ENCODE peak calls at places on chromosomes 16 and 17, in five cellular contexts. A is NCI-H82; N is ACHN; Z is stimulated activated CD4-positive, alpha-beta T cell treated with anti-CD3 and anti-CD28 coated beads, Interleukin-1b, Interleukin-23, amount 100 ng/mL, for 1 hour; O is substantia nigra. V is an unnamed sample.

GRCh38 chr17:57953219-57953618 is 2.0 kb downstream of the CUEDC1 start:
- DNase-seq in A (no peak), N (no peak), Z (no peak), O (peak; percentile 28), V (no peak)

GRCh38 chr17:68328676-68329075 is 37.4 kb downstream of the ARSG start:
- DNase-seq in A (no peak), N (no peak), Z (no peak), O (no peak), V (peak; percentile 89)

GRCh38 chr17:48757524-48757961 is 29.0 kb upstream of the HOXB13 start:
- DNase-seq in A (no peak), N (peak; percentile 43), Z (no peak), O (no peak), V (no peak)

GRCh38 chr17:56830726-56831363 is 2.9 kb downstream of the C17orf67 start:
- DNase-seq in A (peak; percentile 38), N (no peak), Z (no peak), O (peak; percentile 33), V (no peak)

GRCh38 chr17:43431741-43432523 is 33.1 kb downstream of the ARL4D start:
- DNase-seq in A (peak; percentile 88), N (no peak), Z (no peak), O (no peak), V (no peak)

GRCh38 chr17:72136692-72137550 is 16.1 kb downstream of the SOX9 start:
- DNase-seq in A (no peak), N (no peak), Z (no peak), O (no peak), V (no peak)

GRCh38 chr16:66662445-66663194 is 33.9 kb downstream of the CMTM4 start:
- DNase-seq in A (peak; percentile 19), N (peak; percentile 71), Z (no peak), O (no peak), V (no peak)

GRCh38 chr16:1757714-1758461 is 13.5 kb downstream of the NME3 start:
- DNase-seq in A (no peak), N (no peak), Z (no peak), O (no peak), V (no peak)

GRCh38 chr17:2683912-2684311 is 27.7 kb downstream of the CLUH start:
- DNase-seq in A (no peak), N (no peak), Z (no peak), O (no peak), V (no peak)

GRCh38 chr17:45334231-45334630 is 17.4 kb upstream of the MAP3K14 start:
- DNase-seq in A (no peak), N (no peak), Z (no peak), O (no peak), V (peak; percentile 4)

GRCh38 chr16:27301236-27301861 is 12.4 kb upstream of the IL4R start:
- DNase-seq in A (no peak), N (no peak), Z (no peak), O (no peak), V (no peak)

GRCh38 chr17:80005360-80006338 is 30.0 kb downstream of the TBC1D16 start:
- DNase-seq in A (peak; percentile 75), N (peak; percentile 63), Z (no peak), O (peak; percentile 83), V (peak; percentile 87)

GRCh38 chr17:81428121-81428515 is 32.9 kb downstream of the BAHCC1 start:
- DNase-seq in A (peak; percentile 38), N (peak; percentile 46), Z (no peak), O (peak; percentile 47), V (no peak)

GRCh38 chr17:79609616-79610150 is 1.2 kb downstream of the RBFOX3 start:
- DNase-seq in A (peak; percentile 33), N (no peak), Z (no peak), O (peak; percentile 65), V (no peak)

GRCh38 chr17:74133726-74134125 is 69.8 kb upstream of the RPL38 start:
- DNase-seq in A (no peak), N (no peak), Z (no peak), O (no peak), V (no peak)

GRCh38 chr17:19384723-19385391 is 2.1 kb downstream of the MFAP4 start:
- DNase-seq in A (peak; percentile 85), N (no peak), Z (no peak), O (peak; percentile 82), V (no peak)

GRCh38 chr16:78993342-78993741 is 607.2 kb downstream of the MAF start:
- DNase-seq in A (no peak), N (no peak), Z (no peak), O (no peak), V (no peak)

GRCh38 chr16:28107232-28107631 is 43.7 kb upstream of the GSG1L start:
- DNase-seq in A (no peak), N (no peak), Z (no peak), O (no peak), V (no peak)

GRCh38 chr17:40810505-40810904 is 10.7 kb upstream of the KRT28 start:
- DNase-seq in A (no peak), N (peak; percentile 11), Z (no peak), O (no peak), V (no peak)

GRCh38 chr17:81231766-81232581 is 6.9 kb downstream of the TEPSIN start:
- DNase-seq in A (no peak), N (no peak), Z (no peak), O (no peak), V (no peak)

GRCh38 chr16:88393571-88393970 is 10.8 kb downstream of the ZNF469 start:
- DNase-seq in A (no peak), N (no peak), Z (no peak), O (no peak), V (no peak)

GRCh38 chr17:60832206-60832605 is 154.6 kb downstream of the BCAS3 start:
- DNase-seq in A (peak; percentile 9), N (no peak), Z (no peak), O (no peak), V (no peak)

GRCh38 chr17:31582151-31582907 is 190.9 kb downstream of the RAB11FIP4 start:
- DNase-seq in A (no peak), N (peak; percentile 19), Z (no peak), O (peak; percentile 43), V (no peak)

GRCh38 chr16:24541534-24541933 is 2.2 kb downstream of the RBBP6 start:
- DNase-seq in A (no peak), N (no peak), Z (no peak), O (no peak), V (no peak)

GRCh38 chr16:354286-354881 is 1.9 kb upstream of the AXIN1 start:
- DNase-seq in A (no peak), N (no peak), Z (no peak), O (no peak), V (no peak)

GRCh38 chr17:44084131-44084538 is 13.6 kb downstream of the G6PC3 start:
- DNase-seq in A (peak; percentile 40), N (peak; percentile 39), Z (no peak), O (no peak), V (no peak)

GRCh38 chr17:51166987-51167931 is 1.0 kb downstream of the NME2 start:
- DNase-seq in A (peak; percentile 84), N (peak; percentile 63), Z (peak; percentile 68), O (peak; percentile 39), V (peak; percentile 89)

GRCh38 chr17:57257213-57257873 is 1.0 kb downstream of the MSI2 start:
- DNase-seq in A (peak; percentile 82), N (peak; percentile 15), Z (no peak), O (no peak), V (no peak)

GRCh38 chr16:84554627-84555328 is 50.3 kb upstream of the MEAK7 start:
- DNase-seq in A (no peak), N (no peak), Z (no peak), O (no peak), V (no peak)

GRCh38 chr16:6531067-6531466 is 801.6 kb upstream of the RBFOX1 start:
- DNase-seq in A (no peak), N (no peak), Z (no peak), O (no peak), V (no peak)

GRCh38 chr17:72726936-72727335 is 365.6 kb downstream of the SLC39A11 start:
- DNase-seq in A (no peak), N (peak; percentile 37), Z (no peak), O (no peak), V (no peak)

GRCh38 chr17:35214631-35215273 is 20.6 kb upstream of the SLC35G3 start:
- DNase-seq in A (no peak), N (no peak), Z (peak; percentile 10), O (no peak), V (no peak)

GRCh38 chr16:86590501-86591144 is 12.3 kb downstream of the FOXL1 start:
- DNase-seq in A (no peak), N (no peak), Z (no peak), O (no peak), V (no peak)

GRCh38 chr17:57424777-57425188 is 168.5 kb downstream of the MSI2 start:
- DNase-seq in A (peak; percentile 46), N (no peak), Z (no peak), O (no peak), V (peak; percentile 77)

GRCh38 chr17:40399185-40399584 is 18.5 kb downstream of the TOP2A start:
- DNase-seq in A (peak; percentile 84), N (peak; percentile 78), Z (no peak), O (no peak), V (no peak)